ENCODE peak calls at places on chromosome 9, in ten cellular contexts. One of them, this sample, is unnamed.

GRCh38 chr9:132986586-132986985 is 8.1 kb downstream of the GFI1B start:
- DNase-seq in cardiac fibroblast: no peak
- DNase-seq in activated CD4-positive, CD25-positive, alpha-beta regulatory T cell treated with anti-CD3 and anti-CD28 coated beads, Interleukin-2, amount 50 U/mL, for 16 hours: no peak
- DNase-seq in mucosa of gallbladder: no peak
- DNase-seq in NCI-H2029 treated with DMSO at 0.1 percent for 48 hours: no peak
- DNase-seq in NCI-H446: no peak
- DNase-seq in CD4-positive, CD25-positive, alpha-beta regulatory T cell: no peak
- DNase-seq in left ventricle myocardium inferior: no peak
- DNase-seq in activated T-helper 1 cell treated with anti-CD3 and anti-CD28 coated beads, Interleukin-12 subunit alpha, Interleukin-12 subunit beta, Interleukin-2, Interleukin-4 antibody, amounts not matched to agents 30 ng/mL and 10 ng/mL and 1 ng/mL, durations not matched to agents 14 hours and 24 hours and 36 hours: no peak
- DNase-seq in A172: peak
- DNase-seq in this sample: no peak

GRCh38 chr9:128554155-128554862 is 1.9 kb downstream of the SPTAN1 start:
- DNase-seq in mucosa of gallbladder: peak
- DNase-seq in activated CD4-positive, CD25-positive, alpha-beta regulatory T cell treated with anti-CD3 and anti-CD28 coated beads, Interleukin-2, amount 50 U/mL, for 16 hours: no peak
- DNase-seq in A172: peak
- DNase-seq in activated T-helper 1 cell treated with anti-CD3 and anti-CD28 coated beads, Interleukin-12 subunit alpha, Interleukin-12 subunit beta, Interleukin-2, Interleukin-4 antibody, amounts not matched to agents 30 ng/mL and 10 ng/mL and 1 ng/mL, durations not matched to agents 14 hours and 24 hours and 36 hours: no peak
- DNase-seq in NCI-H2029 treated with DMSO at 0.1 percent for 48 hours: no peak
- DNase-seq in NCI-H446: no peak
- DNase-seq in cardiac fibroblast: peak
- DNase-seq in CD4-positive, CD25-positive, alpha-beta regulatory T cell: no peak
- DNase-seq in left ventricle myocardium inferior: peak
- DNase-seq in this sample: peak

GRCh38 chr9:133735894-133736293 is 2.3 kb downstream of the SARDH start:
- DNase-seq in CD4-positive, CD25-positive, alpha-beta regulatory T cell: no peak
- DNase-seq in cardiac fibroblast: no peak
- DNase-seq in activated CD4-positive, CD25-positive, alpha-beta regulatory T cell treated with anti-CD3 and anti-CD28 coated beads, Interleukin-2, amount 50 U/mL, for 16 hours: no peak
- DNase-seq in mucosa of gallbladder: no peak
- DNase-seq in NCI-H2029 treated with DMSO at 0.1 percent for 48 hours: no peak
- DNase-seq in NCI-H446: no peak
- DNase-seq in A172: no peak
- DNase-seq in activated T-helper 1 cell treated with anti-CD3 and anti-CD28 coated beads, Interleukin-12 subunit alpha, Interleukin-12 subunit beta, Interleukin-2, Interleukin-4 antibody, amounts not matched to agents 30 ng/mL and 10 ng/mL and 1 ng/mL, durations not matched to agents 14 hours and 24 hours and 36 hours: no peak
- DNase-seq in left ventricle myocardium inferior: no peak
- DNase-seq in this sample: no peak

GRCh38 chr9:130680836-130681768 is 12.5 kb upstream of the EXOSC2 start:
- DNase-seq in CD4-positive, CD25-positive, alpha-beta regulatory T cell: peak
- DNase-seq in left ventricle myocardium inferior: peak
- DNase-seq in activated T-helper 1 cell treated with anti-CD3 and anti-CD28 coated beads, Interleukin-12 subunit alpha, Interleukin-12 subunit beta, Interleukin-2, Interleukin-4 antibody, amounts not matched to agents 30 ng/mL and 10 ng/mL and 1 ng/mL, durations not matched to agents 14 hours and 24 hours and 36 hours: peak
- DNase-seq in A172: peak
- DNase-seq in NCI-H2029 treated with DMSO at 0.1 percent for 48 hours: no peak
- DNase-seq in NCI-H446: no peak
- DNase-seq in mucosa of gallbladder: peak
- DNase-seq in cardiac fibroblast: peak
- DNase-seq in activated CD4-positive, CD25-positive, alpha-beta regulatory T cell treated with anti-CD3 and anti-CD28 coated beads, Interleukin-2, amount 50 U/mL, for 16 hours: no peak
- DNase-seq in this sample: peak

GRCh38 chr9:85723220-85723619 is 18.5 kb downstream of the AGTPBP1 start:
- DNase-seq in NCI-H2029 treated with DMSO at 0.1 percent for 48 hours: no peak
- DNase-seq in activated T-helper 1 cell treated with anti-CD3 and anti-CD28 coated beads, Interleukin-12 subunit alpha, Interleukin-12 subunit beta, Interleukin-2, Interleukin-4 antibody, amounts not matched to agents 30 ng/mL and 10 ng/mL and 1 ng/mL, durations not matched to agents 14 hours and 24 hours and 36 hours: peak
- DNase-seq in A172: no peak
- DNase-seq in mucosa of gallbladder: no peak
- DNase-seq in activated CD4-positive, CD25-positive, alpha-beta regulatory T cell treated with anti-CD3 and anti-CD28 coated beads, Interleukin-2, amount 50 U/mL, for 16 hours: peak
- DNase-seq in NCI-H446: no peak
- DNase-seq in CD4-positive, CD25-positive, alpha-beta regulatory T cell: peak
- DNase-seq in cardiac fibroblast: no peak
- DNase-seq in left ventricle myocardium inferior: peak
- DNase-seq in this sample: no peak

GRCh38 chr9:22722492-22722891 is 275.9 kb downstream of the DMRTA1 start:
- DNase-seq in cardiac fibroblast: no peak
- DNase-seq in CD4-positive, CD25-positive, alpha-beta regulatory T cell: no peak
- DNase-seq in left ventricle myocardium inferior: no peak
- DNase-seq in activated T-helper 1 cell treated with anti-CD3 and anti-CD28 coated beads, Interleukin-12 subunit alpha, Interleukin-12 subunit beta, Interleukin-2, Interleukin-4 antibody, amounts not matched to agents 30 ng/mL and 10 ng/mL and 1 ng/mL, durations not matched to agents 14 hours and 24 hours and 36 hours: no peak
- DNase-seq in mucosa of gallbladder: no peak
- DNase-seq in activated CD4-positive, CD25-positive, alpha-beta regulatory T cell treated with anti-CD3 and anti-CD28 coated beads, Interleukin-2, amount 50 U/mL, for 16 hours: no peak
- DNase-seq in NCI-H2029 treated with DMSO at 0.1 percent for 48 hours: no peak
- DNase-seq in A172: peak
- DNase-seq in NCI-H446: no peak
- DNase-seq in this sample: no peak

GRCh38 chr9:97856857-97857602 is 4.0 kb downstream of the FOXE1 start:
- DNase-seq in NCI-H446: no peak
- DNase-seq in A172: no peak
- DNase-seq in mucosa of gallbladder: no peak
- DNase-seq in NCI-H2029 treated with DMSO at 0.1 percent for 48 hours: no peak
- DNase-seq in CD4-positive, CD25-positive, alpha-beta regulatory T cell: no peak
- DNase-seq in activated CD4-positive, CD25-positive, alpha-beta regulatory T cell treated with anti-CD3 and anti-CD28 coated beads, Interleukin-2, amount 50 U/mL, for 16 hours: no peak
- DNase-seq in left ventricle myocardium inferior: no peak
- DNase-seq in activated T-helper 1 cell treated with anti-CD3 and anti-CD28 coated beads, Interleukin-12 subunit alpha, Interleukin-12 subunit beta, Interleukin-2, Interleukin-4 antibody, amounts not matched to agents 30 ng/mL and 10 ng/mL and 1 ng/mL, durations not matched to agents 14 hours and 24 hours and 36 hours: no peak
- DNase-seq in cardiac fibroblast: no peak
- DNase-seq in this sample: no peak

GRCh38 chr9:73543727-73544126 is 392.1 kb downstream of the ANXA1 start:
- DNase-seq in left ventricle myocardium inferior: no peak
- DNase-seq in CD4-positive, CD25-positive, alpha-beta regulatory T cell: no peak
- DNase-seq in NCI-H446: no peak
- DNase-seq in cardiac fibroblast: no peak
- DNase-seq in activated CD4-positive, CD25-positive, alpha-beta regulatory T cell treated with anti-CD3 and anti-CD28 coated beads, Interleukin-2, amount 50 U/mL, for 16 hours: no peak
- DNase-seq in NCI-H2029 treated with DMSO at 0.1 percent for 48 hours: no peak
- DNase-seq in mucosa of gallbladder: no peak
- DNase-seq in A172: no peak
- DNase-seq in activated T-helper 1 cell treated with anti-CD3 and anti-CD28 coated beads, Interleukin-12 subunit alpha, Interleukin-12 subunit beta, Interleukin-2, Interleukin-4 antibody, amounts not matched to agents 30 ng/mL and 10 ng/mL and 1 ng/mL, durations not matched to agents 14 hours and 24 hours and 36 hours: no peak
- DNase-seq in this sample: no peak

GRCh38 chr9:36158917-36159316 is 10.3 kb upstream of the CCIN start:
- DNase-seq in cardiac fibroblast: peak
- DNase-seq in mucosa of gallbladder: no peak
- DNase-seq in NCI-H446: no peak
- DNase-seq in left ventricle myocardium inferior: no peak
- DNase-seq in activated T-helper 1 cell treated with anti-CD3 and anti-CD28 coated beads, Interleukin-12 subunit alpha, Interleukin-12 subunit beta, Interleukin-2, Interleukin-4 antibody, amounts not matched to agents 30 ng/mL and 10 ng/mL and 1 ng/mL, durations not matched to agents 14 hours and 24 hours and 36 hours: no peak
- DNase-seq in CD4-positive, CD25-positive, alpha-beta regulatory T cell: no peak
- DNase-seq in activated CD4-positive, CD25-positive, alpha-beta regulatory T cell treated with anti-CD3 and anti-CD28 coated beads, Interleukin-2, amount 50 U/mL, for 16 hours: no peak
- DNase-seq in A172: no peak
- DNase-seq in NCI-H2029 treated with DMSO at 0.1 percent for 48 hours: no peak
- DNase-seq in this sample: no peak

GRCh38 chr9:83935276-83935890 is 14.2 kb upstream of the KIF27 start:
- DNase-seq in mucosa of gallbladder: peak
- DNase-seq in NCI-H2029 treated with DMSO at 0.1 percent for 48 hours: peak
- DNase-seq in activated CD4-positive, CD25-positive, alpha-beta regulatory T cell treated with anti-CD3 and anti-CD28 coated beads, Interleukin-2, amount 50 U/mL, for 16 hours: no peak
- DNase-seq in cardiac fibroblast: peak
- DNase-seq in A172: peak
- DNase-seq in CD4-positive, CD25-positive, alpha-beta regulatory T cell: no peak
- DNase-seq in left ventricle myocardium inferior: no peak
- DNase-seq in NCI-H446: no peak
- DNase-seq in activated T-helper 1 cell treated with anti-CD3 and anti-CD28 coated beads, Interleukin-12 subunit alpha, Interleukin-12 subunit beta, Interleukin-2, Interleukin-4 antibody, amounts not matched to agents 30 ng/mL and 10 ng/mL and 1 ng/mL, durations not matched to agents 14 hours and 24 hours and 36 hours: no peak
- DNase-seq in this sample: no peak

GRCh38 chr9:83965350-83966208 is 14.4 kb downstream of the HNRNPK start:
- DNase-seq in NCI-H2029 treated with DMSO at 0.1 percent for 48 hours: no peak
- DNase-seq in activated CD4-positive, CD25-positive, alpha-beta regulatory T cell treated with anti-CD3 and anti-CD28 coated beads, Interleukin-2, amount 50 U/mL, for 16 hours: no peak
- DNase-seq in mucosa of gallbladder: no peak
- DNase-seq in cardiac fibroblast: peak
- DNase-seq in A172: no peak
- DNase-seq in NCI-H446: no peak
- DNase-seq in activated T-helper 1 cell treated with anti-CD3 and anti-CD28 coated beads, Interleukin-12 subunit alpha, Interleukin-12 subunit beta, Interleukin-2, Interleukin-4 antibody, amounts not matched to agents 30 ng/mL and 10 ng/mL and 1 ng/mL, durations not matched to agents 14 hours and 24 hours and 36 hours: no peak
- DNase-seq in CD4-positive, CD25-positive, alpha-beta regulatory T cell: no peak
- DNase-seq in left ventricle myocardium inferior: no peak
- DNase-seq in this sample: no peak

GRCh38 chr9:123406016-123406415 is 50.0 kb downstream of the CRB2 start:
- DNase-seq in A172: no peak
- DNase-seq in activated CD4-positive, CD25-positive, alpha-beta regulatory T cell treated with anti-CD3 and anti-CD28 coated beads, Interleukin-2, amount 50 U/mL, for 16 hours: no peak
- DNase-seq in cardiac fibroblast: no peak
- DNase-seq in mucosa of gallbladder: no peak
- DNase-seq in activated T-helper 1 cell treated with anti-CD3 and anti-CD28 coated beads, Interleukin-12 subunit alpha, Interleukin-12 subunit beta, Interleukin-2, Interleukin-4 antibody, amounts not matched to agents 30 ng/mL and 10 ng/mL and 1 ng/mL, durations not matched to agents 14 hours and 24 hours and 36 hours: no peak
- DNase-seq in left ventricle myocardium inferior: no peak
- DNase-seq in CD4-positive, CD25-positive, alpha-beta regulatory T cell: no peak
- DNase-seq in NCI-H446: no peak
- DNase-seq in NCI-H2029 treated with DMSO at 0.1 percent for 48 hours: no peak
- DNase-seq in this sample: no peak

GRCh38 chr9:115992834-115993233 is 160.8 kb upstream of the PAPPA start:
- DNase-seq in activated T-helper 1 cell treated with anti-CD3 and anti-CD28 coated beads, Interleukin-12 subunit alpha, Interleukin-12 subunit beta, Interleukin-2, Interleukin-4 antibody, amounts not matched to agents 30 ng/mL and 10 ng/mL and 1 ng/mL, durations not matched to agents 14 hours and 24 hours and 36 hours: no peak
- DNase-seq in NCI-H2029 treated with DMSO at 0.1 percent for 48 hours: no peak
- DNase-seq in activated CD4-positive, CD25-positive, alpha-beta regulatory T cell treated with anti-CD3 and anti-CD28 coated beads, Interleukin-2, amount 50 U/mL, for 16 hours: no peak
- DNase-seq in NCI-H446: no peak
- DNase-seq in left ventricle myocardium inferior: no peak
- DNase-seq in mucosa of gallbladder: no peak
- DNase-seq in CD4-positive, CD25-positive, alpha-beta regulatory T cell: no peak
- DNase-seq in cardiac fibroblast: no peak
- DNase-seq in A172: peak
- DNase-seq in this sample: no peak

GRCh38 chr9:76564300-76564699 is 105.3 kb downstream of the GCNT1 start:
- DNase-seq in left ventricle myocardium inferior: no peak
- DNase-seq in NCI-H446: no peak
- DNase-seq in activated T-helper 1 cell treated with anti-CD3 and anti-CD28 coated beads, Interleukin-12 subunit alpha, Interleukin-12 subunit beta, Interleukin-2, Interleukin-4 antibody, amounts not matched to agents 30 ng/mL and 10 ng/mL and 1 ng/mL, durations not matched to agents 14 hours and 24 hours and 36 hours: no peak
- DNase-seq in activated CD4-positive, CD25-positive, alpha-beta regulatory T cell treated with anti-CD3 and anti-CD28 coated beads, Interleukin-2, amount 50 U/mL, for 16 hours: no peak
- DNase-seq in CD4-positive, CD25-positive, alpha-beta regulatory T cell: no peak
- DNase-seq in cardiac fibroblast: no peak
- DNase-seq in A172: peak
- DNase-seq in NCI-H2029 treated with DMSO at 0.1 percent for 48 hours: no peak
- DNase-seq in mucosa of gallbladder: no peak
- DNase-seq in this sample: no peak